ENCODE peak calls at places on chromosomes 1 and 21, in five cellular contexts. H, D, X, W and R are unnamed samples.

GRCh38 chr1:18734461-18735368 is 104.1 kb downstream of the PAX7 start:
- DNase-seq in H (no peak), D (no peak), X (no peak), W (peak), R (no peak)

GRCh38 chr1:110477445-110477957 is 26.6 kb downstream of the PROK1 start:
- DNase-seq in H (no peak), D (no peak), X (no peak), W (no peak), R (no peak)

GRCh38 chr1:244678687-244679086 is 25.8 kb downstream of the DESI2 start:
- DNase-seq in H (no peak), D (no peak), X (no peak), W (no peak), R (no peak)

GRCh38 chr21:45530423-45531113 is 11.7 kb downstream of the SLC19A1 start:
- DNase-seq in H (no peak), D (peak), X (no peak), W (peak), R (peak)

GRCh38 chr1:204438628-204439027 is 27.0 kb upstream of the PPP1R15B start:
- DNase-seq in H (no peak), D (no peak), X (no peak), W (no peak), R (no peak)

GRCh38 chr1:32759997-32760623 is 57.0 kb downstream of the YARS1 start:
- DNase-seq in H (no peak), D (peak), X (no peak), W (peak), R (no peak)

GRCh38 chr1:94530373-94530878 is 11.1 kb downstream of the F3 start:
- DNase-seq in H (no peak), D (no peak), X (no peak), W (no peak), R (no peak)

GRCh38 chr1:233993651-233994050 is 89.2 kb downstream of the SLC35F3 start:
- DNase-seq in H (no peak), D (no peak), X (no peak), W (no peak), R (no peak)

GRCh38 chr1:109365642-109366204 is 32.0 kb downstream of the SORT1 start:
- DNase-seq in H (no peak), D (no peak), X (no peak), W (no peak), R (no peak)

GRCh38 chr1:5768014-5768413 is 224.2 kb downstream of the NPHP4 start:
- DNase-seq in H (no peak), D (no peak), X (no peak), W (no peak), R (no peak)

GRCh38 chr1:156102634-156103511 is 11.6 kb upstream of the LMNA start:
- DNase-seq in H (no peak), D (peak), X (no peak), W (no peak), R (no peak)

GRCh38 chr1:168907053-168907452 is 178.0 kb upstream of the DPT start:
- DNase-seq in H (no peak), D (no peak), X (no peak), W (no peak), R (no peak)

GRCh38 chr1:223521150-223521549 is 127.9 kb downstream of the CCDC185 start:
- DNase-seq in H (no peak), D (no peak), X (no peak), W (no peak), R (no peak)

GRCh38 chr1:160157174-160157573 is 5.8 kb downstream of the ATP1A4 start:
- DNase-seq in H (no peak), D (no peak), X (no peak), W (no peak), R (no peak)

GRCh38 chr1:197598935-197599334 is 176.3 kb downstream of the DENND1B start:
- DNase-seq in H (no peak), D (no peak), X (no peak), W (no peak), R (no peak)

GRCh38 chr1:56376188-56376984 is 203.0 kb downstream of the PLPP3 start:
- DNase-seq in H (no peak), D (peak), X (no peak), W (no peak), R (no peak)

GRCh38 chr1:182596934-182597333 is 7.3 kb downstream of the RGS16 start:
- DNase-seq in H (no peak), D (no peak), X (no peak), W (no peak), R (no peak)

GRCh38 chr1:81738902-81739301 is 61.8 kb upstream of the ADGRL2 start:
- DNase-seq in H (no peak), D (no peak), X (no peak), W (no peak), R (no peak)

GRCh38 chr1:1921459-1921862 is 2.4 kb upstream of the TMEM52 start:
- DNase-seq in H (no peak), D (peak), X (no peak), W (peak), R (no peak)

GRCh38 chr1:65422241-65423203 is 2.1 kb downstream of the LEPR start:
- DNase-seq in H (no peak), D (no peak), X (no peak), W (no peak), R (no peak)